ENCODE peak calls at places on chromosome 20, in eight cellular contexts. One of them, this sample, is unnamed.

GRCh38 chr20:54219751-54220426 is 12.0 kb downstream of the PFDN4 start:
- DNase-seq in tibial artery: no peak
- DNase-seq in A673: peak
- DNase-seq in astrocyte: peak
- DNase-seq in A549: peak
- DNase-seq in cardiac muscle cell: peak
- DNase-seq in CD8-positive, alpha-beta memory T cell: no peak
- DNase-seq in HL-60: no peak
- DNase-seq in this sample: no peak

GRCh38 chr20:31494131-31494530 is 19.0 kb downstream of the REM1 start:
- DNase-seq in HL-60: peak
- DNase-seq in astrocyte: no peak
- DNase-seq in cardiac muscle cell: peak
- DNase-seq in tibial artery: no peak
- DNase-seq in A549: peak
- DNase-seq in A673: peak
- DNase-seq in CD8-positive, alpha-beta memory T cell: no peak
- DNase-seq in this sample: no peak

GRCh38 chr20:13788167-13788834 is 3.5 kb downstream of the NDUFAF5 start:
- DNase-seq in HL-60: peak
- DNase-seq in cardiac muscle cell: peak
- DNase-seq in astrocyte: peak
- DNase-seq in CD8-positive, alpha-beta memory T cell: no peak
- DNase-seq in tibial artery: no peak
- DNase-seq in A673: peak
- DNase-seq in A549: peak
- DNase-seq in this sample: no peak

GRCh38 chr20:45229264-45230056 is 8.3 kb downstream of the SEMG2 start:
- DNase-seq in CD8-positive, alpha-beta memory T cell: no peak
- DNase-seq in tibial artery: no peak
- DNase-seq in A673: peak
- DNase-seq in HL-60: peak
- DNase-seq in astrocyte: no peak
- DNase-seq in A549: no peak
- DNase-seq in cardiac muscle cell: peak
- DNase-seq in this sample: no peak

GRCh38 chr20:45340951-45341350 is 7.3 kb downstream of the SDC4 start:
- DNase-seq in tibial artery: no peak
- DNase-seq in astrocyte: no peak
- DNase-seq in A673: no peak
- DNase-seq in A549: no peak
- DNase-seq in HL-60: no peak
- DNase-seq in cardiac muscle cell: no peak
- DNase-seq in CD8-positive, alpha-beta memory T cell: no peak
- DNase-seq in this sample: no peak

GRCh38 chr20:44039147-44039546 is 124.5 kb downstream of the TOX2 start:
- DNase-seq in tibial artery: no peak
- DNase-seq in A549: no peak
- DNase-seq in CD8-positive, alpha-beta memory T cell: no peak
- DNase-seq in HL-60: no peak
- DNase-seq in A673: no peak
- DNase-seq in astrocyte: no peak
- DNase-seq in cardiac muscle cell: no peak
- DNase-seq in this sample: no peak

GRCh38 chr20:54668271-54669053 is 193.1 kb downstream of the DOK5 start:
- DNase-seq in astrocyte: no peak
- DNase-seq in cardiac muscle cell: peak
- DNase-seq in HL-60: peak
- DNase-seq in tibial artery: no peak
- DNase-seq in A549: peak
- DNase-seq in CD8-positive, alpha-beta memory T cell: no peak
- DNase-seq in A673: peak
- DNase-seq in this sample: no peak

GRCh38 chr20:24208652-24209051 is 220.1 kb upstream of the GGTLC1 start:
- DNase-seq in CD8-positive, alpha-beta memory T cell: no peak
- DNase-seq in cardiac muscle cell: no peak
- DNase-seq in A673: peak
- DNase-seq in astrocyte: no peak
- DNase-seq in HL-60: peak
- DNase-seq in tibial artery: no peak
- DNase-seq in A549: peak
- DNase-seq in this sample: no peak

GRCh38 chr20:8583209-8584106 is 451.4 kb downstream of the PLCB1 start:
- DNase-seq in astrocyte: peak
- DNase-seq in cardiac muscle cell: peak
- DNase-seq in A673: peak
- DNase-seq in A549: no peak
- DNase-seq in CD8-positive, alpha-beta memory T cell: no peak
- DNase-seq in HL-60: no peak
- DNase-seq in tibial artery: no peak
- DNase-seq in this sample: no peak

GRCh38 chr20:48577557-48577956 is 250.2 kb downstream of the PREX1 start:
- DNase-seq in HL-60: no peak
- DNase-seq in astrocyte: no peak
- DNase-seq in CD8-positive, alpha-beta memory T cell: no peak
- DNase-seq in tibial artery: no peak
- DNase-seq in A549: no peak
- DNase-seq in cardiac muscle cell: no peak
- DNase-seq in A673: no peak
- DNase-seq in this sample: no peak

GRCh38 chr20:9966966-9967365 is 67.8 kb upstream of the ANKEF1 start:
- DNase-seq in HL-60: no peak
- DNase-seq in tibial artery: no peak
- DNase-seq in astrocyte: no peak
- DNase-seq in A549: peak
- DNase-seq in CD8-positive, alpha-beta memory T cell: no peak
- DNase-seq in A673: peak
- DNase-seq in cardiac muscle cell: peak
- DNase-seq in this sample: no peak

GRCh38 chr20:51468636-51469035 is 73.9 kb downstream of the NFATC2 start:
- DNase-seq in HL-60: no peak
- DNase-seq in A549: no peak
- DNase-seq in A673: no peak
- DNase-seq in astrocyte: no peak
- DNase-seq in cardiac muscle cell: no peak
- DNase-seq in tibial artery: no peak
- DNase-seq in CD8-positive, alpha-beta memory T cell: no peak
- DNase-seq in this sample: no peak

GRCh38 chr20:47250360-47250759 is 106.1 kb downstream of the ZMYND8 start:
- DNase-seq in cardiac muscle cell: no peak
- DNase-seq in tibial artery: no peak
- DNase-seq in CD8-positive, alpha-beta memory T cell: no peak
- DNase-seq in HL-60: no peak
- DNase-seq in A549: no peak
- DNase-seq in astrocyte: no peak
- DNase-seq in A673: no peak
- DNase-seq in this sample: no peak
- H3K27ac ChIP-seq in cardiac muscle cell: peak
- H3K27ac ChIP-seq in tibial artery: no peak
- H3K27ac ChIP-seq in CD8-positive, alpha-beta memory T cell: no peak
- H3K27ac ChIP-seq in HL-60: no peak
- H3K27ac ChIP-seq in A549: no peak
- H3K27ac ChIP-seq in astrocyte: no peak
- H3K27ac ChIP-seq in A673: no peak
- H3K27ac ChIP-seq in this sample: no peak

DNA sequence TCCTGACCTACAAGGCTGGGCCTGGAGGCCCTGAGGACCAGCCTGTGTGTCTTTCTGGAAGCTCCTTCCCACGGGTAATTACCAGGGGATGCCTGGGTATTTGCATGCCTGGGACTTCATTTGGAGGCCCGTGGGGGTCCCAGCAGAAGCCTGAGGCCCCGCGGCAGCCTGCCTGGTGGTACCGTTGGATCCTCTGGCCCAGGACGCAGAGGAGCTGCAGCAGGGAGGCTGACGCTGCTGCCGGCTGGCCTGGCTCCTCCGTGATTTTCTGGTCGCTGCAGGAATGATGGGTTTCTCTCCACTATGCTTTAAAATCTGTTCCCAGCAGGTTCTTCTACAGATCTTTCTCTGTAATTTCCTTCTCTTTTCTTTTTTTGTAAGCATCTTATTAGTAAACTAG is 6.5 kb downstream of the CABLES2 start:
- DNase-seq in CD8-positive, alpha-beta memory T cell: no peak
- DNase-seq in tibial artery: no peak
- DNase-seq in cardiac muscle cell: no peak
- DNase-seq in astrocyte: no peak
- DNase-seq in HL-60: no peak
- DNase-seq in A673: no peak
- DNase-seq in A549: no peak
- DNase-seq in this sample: no peak
- H3K27ac ChIP-seq in CD8-positive, alpha-beta memory T cell: no peak
- H3K27ac ChIP-seq in tibial artery: no peak
- H3K27ac ChIP-seq in cardiac muscle cell: no peak
- H3K27ac ChIP-seq in astrocyte: no peak
- H3K27ac ChIP-seq in HL-60: no peak
- H3K27ac ChIP-seq in A673: no peak
- H3K27ac ChIP-seq in A549: no peak
- H3K27ac ChIP-seq in this sample: no peak

DNA sequence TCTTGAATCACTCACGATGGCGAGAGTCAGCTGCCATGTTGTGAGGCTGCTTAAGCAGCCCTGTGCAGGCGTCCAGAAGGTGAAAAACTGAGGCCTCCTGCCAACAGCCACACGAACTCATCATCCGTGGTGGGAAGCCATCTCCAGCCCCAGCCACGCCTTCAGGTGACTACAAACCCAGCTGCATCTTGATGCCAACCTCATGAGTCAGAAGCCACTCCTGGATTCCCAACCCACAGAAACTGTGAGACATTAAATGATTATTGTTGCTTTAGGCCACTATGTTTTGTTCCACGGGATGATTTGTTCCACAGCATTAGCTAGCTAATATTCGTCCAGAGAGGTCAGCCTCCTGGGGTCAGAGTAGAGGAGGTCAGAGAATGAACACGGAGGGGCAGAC is 80.5 kb downstream of the SNX5 start:
- DNase-seq in cardiac muscle cell: no peak
- DNase-seq in A549: no peak
- DNase-seq in astrocyte: no peak
- DNase-seq in HL-60: no peak
- DNase-seq in tibial artery: no peak
- DNase-seq in CD8-positive, alpha-beta memory T cell: no peak
- DNase-seq in A673: no peak
- DNase-seq in this sample: peak
- H3K27ac ChIP-seq in cardiac muscle cell: no peak
- H3K27ac ChIP-seq in A549: no peak
- H3K27ac ChIP-seq in astrocyte: no peak
- H3K27ac ChIP-seq in HL-60: no peak
- H3K27ac ChIP-seq in tibial artery: no peak
- H3K27ac ChIP-seq in CD8-positive, alpha-beta memory T cell: no peak
- H3K27ac ChIP-seq in A673: no peak
- H3K27ac ChIP-seq in this sample: peak

GRCh38 chr20:17863577-17864292 is 104.9 kb downstream of the SNX5 start:
- DNase-seq in CD8-positive, alpha-beta memory T cell: no peak
- DNase-seq in HL-60: no peak
- DNase-seq in A673: no peak
- DNase-seq in A549: no peak
- DNase-seq in tibial artery: no peak
- DNase-seq in astrocyte: peak
- DNase-seq in cardiac muscle cell: no peak
- DNase-seq in this sample: no peak
- H3K27ac ChIP-seq in CD8-positive, alpha-beta memory T cell: no peak
- H3K27ac ChIP-seq in HL-60: no peak
- H3K27ac ChIP-seq in A673: no peak
- H3K27ac ChIP-seq in A549: peak
- H3K27ac ChIP-seq in tibial artery: no peak
- H3K27ac ChIP-seq in astrocyte: no peak
- H3K27ac ChIP-seq in cardiac muscle cell: no peak
- H3K27ac ChIP-seq in this sample: no peak

DNA sequence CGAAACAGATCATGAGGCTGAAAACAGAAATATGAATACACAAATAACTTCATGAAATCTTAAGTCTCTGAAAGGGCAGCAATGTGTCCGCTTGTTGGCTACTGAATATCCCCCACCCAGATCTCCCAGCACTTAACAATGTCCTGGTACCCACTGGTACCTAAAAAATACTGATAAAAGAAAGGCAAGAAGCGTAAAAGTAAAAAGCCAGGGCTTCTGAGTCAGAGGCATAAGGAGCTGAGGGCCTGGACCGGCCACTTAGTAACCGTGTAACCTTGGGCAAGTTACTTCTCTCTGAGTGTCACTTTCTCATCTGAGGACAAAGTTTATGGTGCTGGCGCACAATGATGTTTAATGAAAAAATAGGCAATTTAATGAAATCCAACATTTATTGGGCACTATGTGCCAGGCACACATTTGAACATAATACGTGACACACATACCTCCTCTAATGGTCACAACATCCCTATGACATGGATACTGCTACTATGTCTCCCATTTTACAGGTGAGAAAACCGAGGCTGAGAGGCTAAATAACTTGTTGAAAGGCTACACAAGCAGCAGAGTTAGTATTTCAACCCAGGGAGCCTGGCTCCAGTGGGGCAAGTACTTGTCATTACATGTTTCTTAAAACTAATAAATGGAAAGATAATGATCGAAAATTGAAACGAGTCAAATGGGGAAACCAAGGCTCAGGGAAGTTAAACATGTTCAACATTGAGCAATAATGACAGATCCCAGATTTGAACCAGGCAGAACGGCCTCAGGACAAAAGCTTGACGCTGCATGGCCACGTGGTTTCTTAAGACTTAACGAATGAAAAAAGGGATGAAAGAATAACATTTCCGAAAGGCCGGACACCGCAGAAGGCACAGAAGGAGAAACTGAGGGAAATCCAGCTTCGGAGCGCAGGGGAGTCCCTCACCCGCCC is 828 bp downstream of the TP53RK start:
- DNase-seq in A673: peak
- DNase-seq in tibial artery: no peak
- DNase-seq in HL-60: no peak
- DNase-seq in astrocyte: peak
- DNase-seq in cardiac muscle cell: peak
- DNase-seq in CD8-positive, alpha-beta memory T cell: no peak
- DNase-seq in A549: no peak
- DNase-seq in this sample: no peak
- H3K27ac ChIP-seq in A673: peak
- H3K27ac ChIP-seq in tibial artery: peak
- H3K27ac ChIP-seq in HL-60: peak
- H3K27ac ChIP-seq in astrocyte: peak
- H3K27ac ChIP-seq in cardiac muscle cell: peak
- H3K27ac ChIP-seq in CD8-positive, alpha-beta memory T cell: peak
- H3K27ac ChIP-seq in A549: peak
- H3K27ac ChIP-seq in this sample: peak

This sample was measured in epithelial cell of prostate.